ENCODE peak calls at places on chromosomes 16 and 17, in nine cellular contexts. Q is AG10803; O is hypothalamus; B is Kasumi-1; L is stimulated activated CD8-positive, alpha-beta memory T cell treated with anti-CD3 and anti-CD28 coated beads, Interleukin-7, amount 100 ng/mL, for 24 hours; T is skeletal muscle cell; N is Peyer's patch; U is T-cell; J is stimulated activated naive CD4-positive, alpha-beta T cell. G is an unnamed sample.

GRCh38 chr16:12210925-12211869 is 234.7 kb downstream of the SNX29 start:
- DNase-seq in Q (no peak), O (no peak), B (no peak), L (no peak), T (no peak), N (peak), U (no peak), J (no peak), G (no peak)

GRCh38 chr17:12625092-12625491 is 40.6 kb upstream of the MYOCD start:
- DNase-seq in Q (no peak), O (no peak), B (no peak), L (no peak), T (no peak), N (no peak), U (no peak), J (no peak), G (no peak)

GRCh38 chr16:29653436-29653835 is 9.6 kb upstream of the SPN start:
- DNase-seq in Q (no peak), O (no peak), B (no peak), L (no peak), T (no peak), N (peak), U (no peak), J (no peak), G (no peak)

GRCh38 chr16:11312718-11313492 is 31.8 kb upstream of the PRM1 start:
- DNase-seq in Q (peak), O (no peak), B (no peak), L (no peak), T (no peak), N (peak), U (no peak), J (peak), G (peak)

GRCh38 chr17:36807496-36808180 is 129.6 kb upstream of the LHX1 start:
- DNase-seq in Q (no peak), O (no peak), B (no peak), L (no peak), T (no peak), N (no peak), U (no peak), J (no peak), G (no peak)

GRCh38 chr17:69434164-69434579 is 19.7 kb downstream of the MAP2K6 start:
- DNase-seq in Q (no peak), O (peak), B (no peak), L (no peak), T (peak), N (no peak), U (no peak), J (no peak), G (no peak)

GRCh38 chr17:47229535-47230443 is 20.6 kb downstream of the MYL4 start:
- DNase-seq in Q (peak), O (peak), B (peak), L (peak), T (peak), N (peak), U (peak), J (peak), G (peak)

GRCh38 chr16:15899538-15900100 is 11.2 kb upstream of the CEP20 start:
- DNase-seq in Q (peak), O (no peak), B (no peak), L (no peak), T (peak), N (peak), U (no peak), J (no peak), G (no peak)